ENCODE peak calls at places on chromosomes 12 and 14, in four cellular contexts. One of them, this sample, is unnamed.

GRCh38 chr12:125210104-125210755 is 145.0 kb downstream of the AACS start:
- DNase-seq in stimulated activated CD4-positive, alpha-beta T cell treated with anti-CD3 and anti-CD28 coated beads, Interleukin-4, amount 100 ng/mL, for 24 hours: no peak
- DNase-seq in CD8-positive, alpha-beta T cell: no peak
- DNase-seq in ovary: no peak
- DNase-seq in this sample: peak; percentile 54

GRCh38 chr12:98591209-98591608 is 2.3 kb upstream of the SLC25A3 start:
- DNase-seq in stimulated activated CD4-positive, alpha-beta T cell treated with anti-CD3 and anti-CD28 coated beads, Interleukin-4, amount 100 ng/mL, for 24 hours: no peak
- DNase-seq in CD8-positive, alpha-beta T cell: no peak
- DNase-seq in ovary: no peak
- DNase-seq in this sample: no peak

GRCh38 chr12:12835378-12836145 is 22.4 kb downstream of the DDX47 start:
- DNase-seq in stimulated activated CD4-positive, alpha-beta T cell treated with anti-CD3 and anti-CD28 coated beads, Interleukin-4, amount 100 ng/mL, for 24 hours: no peak
- DNase-seq in CD8-positive, alpha-beta T cell: no peak
- DNase-seq in ovary: no peak
- DNase-seq in this sample: no peak

GRCh38 chr14:58082491-58083098 is 69.4 kb downstream of the ARMH4 start:
- DNase-seq in stimulated activated CD4-positive, alpha-beta T cell treated with anti-CD3 and anti-CD28 coated beads, Interleukin-4, amount 100 ng/mL, for 24 hours: no peak
- DNase-seq in CD8-positive, alpha-beta T cell: no peak
- DNase-seq in ovary: no peak
- DNase-seq in this sample: no peak

GRCh38 chr12:12172106-12172511 is 94.7 kb downstream of the LRP6 start:
- DNase-seq in stimulated activated CD4-positive, alpha-beta T cell treated with anti-CD3 and anti-CD28 coated beads, Interleukin-4, amount 100 ng/mL, for 24 hours: peak; percentile 4
- DNase-seq in CD8-positive, alpha-beta T cell: no peak
- DNase-seq in ovary: no peak
- DNase-seq in this sample: no peak

GRCh38 chr12:110934093-110934852 is 13.9 kb upstream of the MYL2 start:
- DNase-seq in stimulated activated CD4-positive, alpha-beta T cell treated with anti-CD3 and anti-CD28 coated beads, Interleukin-4, amount 100 ng/mL, for 24 hours: no peak
- DNase-seq in CD8-positive, alpha-beta T cell: no peak
- DNase-seq in ovary: no peak
- DNase-seq in this sample: no peak

GRCh38 chr14:54627718-54628345 is 60.9 kb downstream of the SAMD4A start:
- DNase-seq in stimulated activated CD4-positive, alpha-beta T cell treated with anti-CD3 and anti-CD28 coated beads, Interleukin-4, amount 100 ng/mL, for 24 hours: peak; percentile 35
- DNase-seq in CD8-positive, alpha-beta T cell: no peak
- DNase-seq in ovary: peak; percentile 63
- DNase-seq in this sample: no peak

GRCh38 chr14:94316692-94317091 is 6.4 kb downstream of the SERPINA6 start:
- DNase-seq in stimulated activated CD4-positive, alpha-beta T cell treated with anti-CD3 and anti-CD28 coated beads, Interleukin-4, amount 100 ng/mL, for 24 hours: no peak
- DNase-seq in CD8-positive, alpha-beta T cell: no peak
- DNase-seq in ovary: no peak
- DNase-seq in this sample: no peak

GRCh38 chr12:92987362-92987761 is 58.3 kb upstream of the EEA1 start:
- DNase-seq in stimulated activated CD4-positive, alpha-beta T cell treated with anti-CD3 and anti-CD28 coated beads, Interleukin-4, amount 100 ng/mL, for 24 hours: peak; percentile 11
- DNase-seq in CD8-positive, alpha-beta T cell: no peak
- DNase-seq in ovary: peak; percentile 50
- DNase-seq in this sample: peak; percentile 23

GRCh38 chr12:63090716-63091115 is 60.3 kb downstream of the AVPR1A start:
- DNase-seq in stimulated activated CD4-positive, alpha-beta T cell treated with anti-CD3 and anti-CD28 coated beads, Interleukin-4, amount 100 ng/mL, for 24 hours: no peak
- DNase-seq in CD8-positive, alpha-beta T cell: no peak
- DNase-seq in ovary: no peak
- DNase-seq in this sample: no peak

GRCh38 chr14:60245316-60246177 is 3.5 kb upstream of the PPM1A start:
- DNase-seq in stimulated activated CD4-positive, alpha-beta T cell treated with anti-CD3 and anti-CD28 coated beads, Interleukin-4, amount 100 ng/mL, for 24 hours: no peak
- DNase-seq in CD8-positive, alpha-beta T cell: no peak
- DNase-seq in ovary: no peak
- DNase-seq in this sample: no peak

GRCh38 chr14:92961567-92961855 is 38.6 kb downstream of the CHGA start:
- DNase-seq in stimulated activated CD4-positive, alpha-beta T cell treated with anti-CD3 and anti-CD28 coated beads, Interleukin-4, amount 100 ng/mL, for 24 hours: no peak
- DNase-seq in CD8-positive, alpha-beta T cell: no peak
- DNase-seq in ovary: no peak
- DNase-seq in this sample: no peak

GRCh38 chr12:32454866-32455265 is 55.5 kb downstream of the FGD4 start:
- DNase-seq in stimulated activated CD4-positive, alpha-beta T cell treated with anti-CD3 and anti-CD28 coated beads, Interleukin-4, amount 100 ng/mL, for 24 hours: no peak
- DNase-seq in CD8-positive, alpha-beta T cell: no peak
- DNase-seq in ovary: no peak
- DNase-seq in this sample: no peak

GRCh38 chr14:101927859-101928258 is 36.5 kb upstream of the DYNC1H1 start:
- DNase-seq in stimulated activated CD4-positive, alpha-beta T cell treated with anti-CD3 and anti-CD28 coated beads, Interleukin-4, amount 100 ng/mL, for 24 hours: peak; percentile 11
- DNase-seq in CD8-positive, alpha-beta T cell: no peak
- DNase-seq in ovary: peak; percentile 96
- DNase-seq in this sample: no peak

GRCh38 chr14:105468621-105469241 is 5.9 kb upstream of the CRIP2 start:
- DNase-seq in stimulated activated CD4-positive, alpha-beta T cell treated with anti-CD3 and anti-CD28 coated beads, Interleukin-4, amount 100 ng/mL, for 24 hours: no peak
- DNase-seq in CD8-positive, alpha-beta T cell: no peak
- DNase-seq in ovary: no peak
- DNase-seq in this sample: no peak

GRCh38 chr12:75561921-75562320 is 50.5 kb upstream of the KRR1 start:
- DNase-seq in stimulated activated CD4-positive, alpha-beta T cell treated with anti-CD3 and anti-CD28 coated beads, Interleukin-4, amount 100 ng/mL, for 24 hours: no peak
- DNase-seq in CD8-positive, alpha-beta T cell: no peak
- DNase-seq in ovary: no peak
- DNase-seq in this sample: peak; percentile 29

GRCh38 chr12:121709478-121709890 is 3.1 kb upstream of the TMEM120B start:
- DNase-seq in stimulated activated CD4-positive, alpha-beta T cell treated with anti-CD3 and anti-CD28 coated beads, Interleukin-4, amount 100 ng/mL, for 24 hours: no peak
- DNase-seq in CD8-positive, alpha-beta T cell: no peak
- DNase-seq in ovary: no peak
- DNase-seq in this sample: no peak

GRCh38 chr14:33123281-33123680 is 184.6 kb downstream of the NPAS3 start:
- DNase-seq in stimulated activated CD4-positive, alpha-beta T cell treated with anti-CD3 and anti-CD28 coated beads, Interleukin-4, amount 100 ng/mL, for 24 hours: no peak
- DNase-seq in CD8-positive, alpha-beta T cell: no peak
- DNase-seq in ovary: no peak
- DNase-seq in this sample: no peak

GRCh38 chr12:129190827-129191226 is 337.5 kb downstream of the GLT1D1 start:
- DNase-seq in stimulated activated CD4-positive, alpha-beta T cell treated with anti-CD3 and anti-CD28 coated beads, Interleukin-4, amount 100 ng/mL, for 24 hours: no peak
- DNase-seq in CD8-positive, alpha-beta T cell: no peak
- DNase-seq in ovary: no peak
- DNase-seq in this sample: no peak

GRCh38 chr12:132117558-132117875 is 26.6 kb downstream of the DDX51 start:
- DNase-seq in stimulated activated CD4-positive, alpha-beta T cell treated with anti-CD3 and anti-CD28 coated beads, Interleukin-4, amount 100 ng/mL, for 24 hours: no peak
- DNase-seq in CD8-positive, alpha-beta T cell: no peak
- DNase-seq in ovary: no peak
- DNase-seq in this sample: no peak

GRCh38 chr12:12684375-12685106 is 11.4 kb downstream of the GPR19 start:
- DNase-seq in stimulated activated CD4-positive, alpha-beta T cell treated with anti-CD3 and anti-CD28 coated beads, Interleukin-4, amount 100 ng/mL, for 24 hours: no peak
- DNase-seq in CD8-positive, alpha-beta T cell: no peak
- DNase-seq in ovary: no peak
- DNase-seq in this sample: peak; percentile 72

This sample was measured in DND-41.